ENCODE peak calls at places on chromosomes 2 and 18, in six cellular contexts. F, P, S, Z, M and A are unnamed samples.
A peak's percentile ranks its signal among the peaks of the same experiment; 100 is the strongest.

GRCh38 chr2:39216495-39217191 is 27.1 kb downstream of the CDKL4 start:
- DNase-seq in F (no peak), P (no peak), S (no peak), Z (no peak), M (no peak), A (no peak)

GRCh38 chr2:69061518-69061917 is 48.5 kb downstream of the ANTXR1 start:
- DNase-seq in F (no peak), P (no peak), S (no peak), Z (no peak), M (no peak), A (no peak)

GRCh38 chr2:128396500-128396891 is 77.8 kb upstream of the HS6ST1 start:
- DNase-seq in F (no peak), P (no peak), S (no peak), Z (peak; percentile 69), M (no peak), A (peak; percentile 76)

GRCh38 chr2:241943961-241944575 is 74.5 kb downstream of the RTP5 start:
- DNase-seq in F (no peak), P (no peak), S (no peak), Z (no peak), M (no peak), A (no peak)

GRCh38 chr18:12366379-12366778 is 10.6 kb downstream of the AFG3L2 start:
- DNase-seq in F (no peak), P (no peak), S (no peak), Z (no peak), M (no peak), A (no peak)

GRCh38 chr18:58313491-58314032 is 269.5 kb downstream of the NEDD4L start:
- DNase-seq in F (no peak), P (peak; percentile 89), S (no peak), Z (no peak), M (peak; percentile 3), A (peak; percentile 23)

GRCh38 chr2:181554511-181554910 is 97.3 kb downstream of the ITGA4 start:
- DNase-seq in F (no peak), P (no peak), S (no peak), Z (no peak), M (no peak), A (no peak)

GRCh38 chr2:68052717-68053422 is 9.9 kb downstream of the C1D start:
- DNase-seq in F (no peak), P (no peak), S (peak; percentile 36), Z (no peak), M (no peak), A (no peak)

GRCh38 chr2:234678721-234679120 is 181.8 kb upstream of the ARL4C start:
- DNase-seq in F (no peak), P (no peak), S (peak; percentile 99), Z (no peak), M (no peak), A (no peak)

GRCh38 chr2:183995632-183996031 is 602.7 kb upstream of the ZNF804A start:
- DNase-seq in F (no peak), P (no peak), S (peak; percentile 85), Z (no peak), M (peak; percentile 29), A (peak; percentile 14)

GRCh38 chr18:51066273-51066672 is 36.3 kb downstream of the SMAD4 start:
- DNase-seq in F (no peak), P (no peak), S (peak; percentile 62), Z (no peak), M (peak; percentile 22), A (no peak)

GRCh38 chr18:32469190-32469611 is 1.5 kb downstream of the GAREM1 start:
- DNase-seq in F (no peak), P (peak; percentile 68), S (peak; percentile 32), Z (peak; percentile 32), M (no peak), A (no peak)